ENCODE peak calls at places on chromosomes 4 and X, in four cellular contexts. B is GM12878, V is HepG2, D is K562. W is an unnamed sample.

GRCh38 chrX:134734343-134735001 is 76.2 kb upstream of the PLAC1 start:
- DNase-seq in D (no peak), V (no peak), B (no peak), W (no peak)

GRCh38 chr4:7428261-7429068 is 6.3 kb downstream of the PSAPL1 start:
- DNase-seq in V (no peak), B (no peak), D (no peak), W (no peak)

GRCh38 chr4:119314356-119314755 is 7.6 kb downstream of the FABP2 start:
- DNase-seq in B (no peak), D (no peak), V (peak), W (peak)

GRCh38 chrX:38060331-38060878 is 54.1 kb downstream of the SYTL5 start:
- DNase-seq in V (no peak), D (no peak), B (no peak), W (no peak)

GRCh38 chr4:58760737-58761136 is 1650.6 kb upstream of the IGFBP7 start:
- DNase-seq in B (no peak), V (no peak), D (no peak), W (no peak)

GRCh38 chrX:69387559-69388487 is 116.3 kb upstream of the NALF2 start:
- DNase-seq in D (peak), B (no peak), V (peak), W (peak)

GRCh38 chr4:53499791-53500190 is 91.5 kb downstream of the LNX1 start:
- DNase-seq in B (no peak), V (no peak), D (no peak), W (no peak)

GRCh38 chrX:20248592-20249192 is 18.0 kb downstream of the RPS6KA3 start:
- DNase-seq in B (no peak), V (no peak), D (no peak), W (no peak)

GRCh38 chr4:39422247-39422646 is 15.5 kb downstream of the KLB start:
- DNase-seq in D (no peak), V (no peak), B (no peak), W (no peak)

GRCh38 chrX:7214251-7214650 is 66.3 kb upstream of the PUDP start:
- DNase-seq in B (no peak), V (no peak), D (no peak), W (no peak)

GRCh38 chrX:100350704-100351489 is 59.2 kb downstream of the PCDH19 start:
- DNase-seq in B (no peak), V (no peak), D (no peak), W (no peak)

GRCh38 chr4:110275871-110276270 is 77.5 kb upstream of the ELOVL6 start:
- DNase-seq in V (no peak), B (no peak), D (no peak), W (no peak)

GRCh38 chr4:38132140-38132673 is 172.0 kb downstream of the PTTG2 start:
- DNase-seq in B (peak), V (no peak), D (no peak), W (no peak)

GRCh38 chrX:42246814-42247213 is 323.5 kb upstream of the CASK start:
- DNase-seq in V (peak), D (no peak), B (no peak), W (no peak)

GRCh38 chr4:113575391-113575790 is 186.1 kb downstream of the CAMK2D start:
- DNase-seq in V (no peak), D (no peak), B (no peak), W (no peak)

GRCh38 chr4:154743683-154744340 is at the start of gene LRAT:
- DNase-seq in B (no peak), D (peak), V (no peak), W (peak)

GRCh38 chr4:176569301-176569700 is 223.4 kb downstream of the VEGFC start:
- DNase-seq in D (no peak), V (no peak), B (no peak), W (no peak)

GRCh38 chrX:51334276-51334675 is 1.7 kb downstream of the NUDT10 start:
- DNase-seq in D (no peak), B (no peak), V (no peak), W (no peak)

GRCh38 chrX:155027509-155028066 is 944 bp downstream of the FUNDC2 start:
- DNase-seq in D (no peak), B (no peak), V (peak), W (peak)

GRCh38 chr4:165384608-165385007 is 5.8 kb downstream of the CPE start:
- DNase-seq in V (peak), B (no peak), D (no peak), W (no peak)

GRCh38 chr4:67713531-67714247 is 12.7 kb upstream of the UBA6 start:
- DNase-seq in B (no peak), V (no peak), D (peak), W (no peak)

GRCh38 chr4:141759796-141760425 is 123.5 kb downstream of the IL15 start:
- DNase-seq in B (no peak), D (no peak), V (no peak), W (no peak)

GRCh38 chr4:79852305-79852730 is 220.7 kb downstream of the ANTXR2 start:
- DNase-seq in B (no peak), V (peak), D (no peak), W (no peak)

GRCh38 chr4:66266035-66266434 is 595.7 kb upstream of the EPHA5 start:
- DNase-seq in B (no peak), V (no peak), D (no peak), W (no peak)

GRCh38 chr4:150217192-150217591 is 138.9 kb downstream of the DCLK2 start:
- DNase-seq in D (no peak), V (peak), B (no peak), W (no peak)

GRCh38 chr4:70183168-70183939 is 12.2 kb upstream of the ODAM start:
- DNase-seq in B (no peak), V (peak), D (peak), W (peak)

GRCh38 chrX:12042615-12043014 is 95.7 kb upstream of the FRMPD4 start:
- DNase-seq in D (no peak), B (no peak), V (no peak), W (no peak)

GRCh38 chrX:47595701-47596655 is 13.7 kb downstream of the TIMP1 start:
- DNase-seq in B (no peak), D (no peak), V (no peak), W (no peak)

GRCh38 chrX:1390621-1391369 is 1.1 kb downstream of the SLC25A6 start:
- DNase-seq in B (no peak), V (no peak), D (no peak), W (no peak)

GRCh38 chr4:88178633-88179231 is 20.3 kb upstream of the ABCG2 start:
- DNase-seq in D (no peak), V (no peak), B (no peak), W (no peak)

GRCh38 chr4:16914208-16914607 is 15.8 kb upstream of the LDB2 start:
- DNase-seq in B (no peak), D (no peak), V (no peak), W (no peak)

DNA sequence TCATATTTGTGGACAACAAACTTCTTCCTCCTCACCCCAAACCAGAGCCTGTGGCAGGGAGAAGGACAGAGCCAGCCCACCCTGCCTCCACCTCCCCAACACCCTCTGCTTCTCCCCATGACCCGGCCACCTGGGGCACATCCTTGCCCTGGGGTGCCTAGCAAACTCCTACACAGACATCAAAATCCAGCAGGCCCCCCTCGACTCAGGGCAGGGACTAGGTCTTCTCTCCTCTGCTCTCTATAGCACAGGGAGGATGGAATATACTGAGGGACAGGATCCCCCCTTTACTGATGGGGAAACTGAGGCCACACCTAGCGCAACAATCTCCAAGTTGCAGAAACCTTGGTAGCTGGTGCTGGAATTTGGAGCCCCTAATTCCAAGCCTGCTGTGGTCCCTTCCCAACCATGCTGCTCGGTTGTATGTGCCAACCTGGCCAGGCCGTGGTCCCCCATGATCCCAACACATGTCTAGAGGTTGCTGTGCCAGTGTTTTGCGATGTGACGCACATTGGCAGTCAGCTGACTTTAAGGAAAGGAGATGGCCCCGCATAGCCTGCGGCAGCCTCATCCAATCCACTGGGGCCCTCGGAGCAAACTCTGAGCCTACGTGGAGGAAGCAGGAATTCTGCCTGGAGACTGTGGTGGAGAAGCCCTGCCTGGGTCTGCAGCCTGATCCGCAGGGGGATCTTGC is 53.9 kb upstream of the ADRA2C start:
- DNase-seq in B (no peak), V (no peak), D (no peak), W (no peak)
- TF ChIP-seq SP1 in B (no peak), V (no peak), D (no peak), W (no peak)

DNA sequence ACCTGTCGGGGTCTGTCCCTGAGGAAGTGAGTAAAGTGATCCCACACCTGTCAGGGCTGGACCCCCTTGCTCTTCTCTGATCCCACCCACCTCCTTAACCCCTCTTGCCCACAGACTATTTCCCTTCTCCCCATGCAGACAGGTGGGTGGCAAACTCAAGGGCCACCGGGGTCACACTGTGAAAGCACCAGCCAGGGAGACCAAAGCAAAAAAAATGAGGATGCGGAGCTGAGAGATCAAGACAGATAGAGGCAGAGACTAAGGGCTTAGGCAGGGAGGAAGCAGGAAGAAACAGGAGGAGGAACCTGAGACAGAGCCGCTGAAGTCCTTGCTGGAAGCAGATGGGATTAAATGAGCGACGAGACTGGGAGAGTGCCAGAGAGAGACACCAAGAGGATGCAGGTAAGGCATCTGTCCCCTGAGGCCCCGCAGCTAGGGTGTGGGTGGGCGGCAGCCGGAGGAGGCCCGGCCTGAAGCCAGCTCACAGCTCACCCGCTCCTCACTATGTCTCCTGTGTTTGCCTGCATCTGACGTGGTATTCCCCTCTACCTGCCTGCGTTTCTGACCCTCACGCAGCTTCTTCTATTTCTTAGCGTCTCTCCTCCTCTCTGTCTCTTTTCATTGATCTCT is 7.2 kb downstream of the TIMM17B start:
- DNase-seq in D (no peak), B (no peak), V (no peak), W (no peak)
- TF ChIP-seq TARDBP in D (no peak), B (no peak), V (no peak), W (no peak)

GRCh38 chrX:77446029-77446585 is 1.1 kb upstream of the FGF16 start:
- DNase-seq in D (no peak), B (no peak), V (no peak), W (no peak)
- TF ChIP-seq SP1 in D (no peak), B (no peak), V (no peak), W (no peak)

GRCh38 chr4:8868321-8869001 is 3.2 kb downstream of the HMX1 start:
- DNase-seq in V (no peak), D (no peak), B (no peak), W (no peak)
- TF ChIP-seq TARDBP in V (no peak), D (no peak), B (no peak), W (no peak)

GRCh38 chrX:118660085-118660484 is 67.3 kb upstream of the IL13RA1 start:
- DNase-seq in V (no peak), D (no peak), B (no peak), W (no peak)
- TF ChIP-seq SP1 in V (no peak), D (no peak), B (no peak), W (no peak)

DNA sequence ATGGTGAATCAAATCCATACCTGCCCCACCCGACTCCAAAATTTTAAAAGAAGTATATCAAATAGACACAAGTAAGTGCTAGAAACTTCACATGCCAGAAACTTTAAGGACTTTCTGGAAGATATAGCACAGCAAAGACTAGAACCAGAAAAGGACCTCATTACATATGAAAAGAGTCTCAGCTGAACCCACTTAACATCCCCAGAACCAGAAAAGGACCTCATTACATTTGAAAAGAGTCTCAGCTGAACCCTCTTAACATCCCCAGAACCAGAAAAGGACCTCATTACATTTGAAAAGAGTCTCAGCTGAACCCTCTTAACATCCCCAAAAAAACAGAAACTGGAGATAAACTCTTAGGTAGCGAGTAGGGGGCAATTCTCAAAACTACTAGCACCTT is 32.3 kb downstream of the STPG2 start:
- DNase-seq in D (no peak), V (no peak), B (no peak), W (no peak)
- TF ChIP-seq TARDBP in D (no peak), V (no peak), B (no peak), W (no peak)

DNA sequence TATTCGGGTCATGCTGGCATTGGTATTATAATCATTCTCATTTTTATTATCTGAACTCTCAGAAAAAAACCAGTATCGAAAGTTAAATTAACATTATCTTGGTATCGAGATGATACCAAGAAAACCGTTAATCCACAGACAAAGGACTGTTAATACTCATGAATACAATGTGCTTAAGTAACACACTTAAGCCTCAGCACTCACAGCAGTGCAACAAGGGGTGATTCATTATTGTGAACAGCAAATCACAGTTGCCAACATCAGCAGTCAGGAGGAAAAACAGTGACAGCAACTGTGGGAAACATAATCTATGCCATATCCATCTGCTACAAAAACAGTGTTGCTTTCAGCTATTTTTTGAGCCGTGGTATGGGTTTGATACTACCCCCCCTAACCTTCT is 211.0 kb upstream of the ATOH1 start:
- DNase-seq in D (no peak), B (no peak), V (no peak), W (no peak)
- TF ChIP-seq SP1 in D (no peak), B (no peak), V (no peak), W (no peak)

GRCh38 chr4:122584517-122584916 is 36.3 kb downstream of the IL21 start:
- DNase-seq in B (no peak), D (no peak), V (no peak), W (no peak)
- TF ChIP-seq TARDBP in B (no peak), D (no peak), V (no peak), W (no peak)

W was measured in HEK293T.